ENCODE peak calls at places on chromosomes 3 and 15, in ten cellular contexts. L, D, F, W, J, C, E, R, N and X are unnamed samples.

GRCh38 chr3:32681811-32682210 is 3.2 kb upstream of the CNOT10 start:
- DNase-seq in W (no peak), N (no peak), J (no peak), C (no peak), L (no peak), E (no peak), F (peak), R (no peak), D (peak), X (no peak)

GRCh38 chr3:46903341-46904302 is 26.1 kb downstream of the PTH1R start:
- DNase-seq in J (no peak), L (peak), W (no peak), F (no peak), N (no peak), D (peak), C (peak), E (peak), R (no peak), X (no peak)

GRCh38 chr3:119240101-119240581 is 537 bp downstream of the B4GALT4 start:
- DNase-seq in L (no peak), F (peak), C (peak), N (no peak), E (no peak), R (no peak), D (peak), J (no peak), W (no peak), X (no peak)

GRCh38 chr15:38253448-38253847 is 812 bp downstream of the SPRED1 start:
- DNase-seq in J (peak), F (peak), D (peak), N (no peak), E (no peak), R (no peak), C (no peak), L (no peak), W (no peak), X (peak)

GRCh38 chr3:10526366-10526765 is 21.0 kb upstream of the ATP2B2 start:
- DNase-seq in J (no peak), F (no peak), C (no peak), E (no peak), N (peak), W (no peak), L (no peak), R (no peak), D (no peak), X (no peak)

GRCh38 chr15:66786708-66787471 is 84.9 kb downstream of the SMAD6 start:
- DNase-seq in C (no peak), N (no peak), E (no peak), J (no peak), L (peak), D (no peak), F (no peak), W (no peak), R (no peak), X (no peak)

GRCh38 chr3:38264307-38264706 is 1.3 kb upstream of the SLC22A13 start:
- DNase-seq in E (no peak), D (no peak), C (no peak), L (no peak), W (no peak), F (no peak), N (no peak), J (no peak), R (no peak), X (no peak)

GRCh38 chr3:126524429-126524988 is 554 bp downstream of the CHST13 start:
- DNase-seq in W (no peak), N (no peak), R (no peak), L (peak), J (no peak), F (no peak), D (no peak), E (peak), C (no peak), X (no peak)

GRCh38 chr3:16849240-16849639 is 35.5 kb upstream of the PLCL2 start:
- DNase-seq in E (peak), D (no peak), W (no peak), F (no peak), R (peak), N (peak), L (no peak), C (peak), J (peak), X (no peak)

DNA sequence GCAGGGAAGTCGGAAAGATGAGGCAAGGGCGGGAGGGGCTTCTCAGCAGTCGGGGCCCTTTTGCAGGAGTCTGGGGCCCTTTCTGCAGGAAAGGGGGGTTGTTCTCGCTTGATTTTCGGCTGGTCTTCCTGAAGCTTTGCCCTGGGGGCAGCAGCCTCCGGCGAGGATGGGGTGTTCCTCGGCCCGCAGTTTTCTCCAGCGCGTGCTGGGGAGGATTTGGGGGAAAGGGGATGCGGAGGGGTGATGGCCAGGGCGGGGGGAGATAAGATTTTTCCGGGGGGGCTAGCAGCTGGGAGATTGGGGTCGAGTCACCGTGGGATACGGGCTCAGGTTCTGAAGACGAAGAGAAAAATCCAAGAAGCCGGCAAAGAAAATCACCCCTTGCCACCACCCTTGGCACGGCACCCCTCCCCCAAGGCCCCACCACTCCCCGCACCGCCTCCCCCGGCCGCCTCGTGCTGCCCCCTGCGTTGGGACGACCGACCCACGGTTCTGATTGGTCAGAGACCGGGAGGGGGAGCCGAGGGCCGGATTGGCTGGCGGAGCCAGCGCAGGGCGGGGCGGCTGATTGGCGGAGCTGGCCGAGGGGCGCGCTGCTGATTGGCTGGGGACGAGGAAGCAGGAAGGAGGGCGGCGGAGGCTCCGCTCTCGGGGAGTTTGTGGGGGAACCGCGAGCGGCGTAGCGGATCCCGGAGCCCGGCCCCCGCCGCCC is at the start of gene BAHD1:
- DNase-seq in E (peak), L (peak), F (peak), C (peak), W (peak), N (peak), D (peak), R (peak), J (peak), X (peak)
- H3K4me3 ChIP-seq in E (peak), L (peak), F (peak), C (peak), W (peak), N (peak), D (peak), R (peak), J (peak), X (peak)

DNA sequence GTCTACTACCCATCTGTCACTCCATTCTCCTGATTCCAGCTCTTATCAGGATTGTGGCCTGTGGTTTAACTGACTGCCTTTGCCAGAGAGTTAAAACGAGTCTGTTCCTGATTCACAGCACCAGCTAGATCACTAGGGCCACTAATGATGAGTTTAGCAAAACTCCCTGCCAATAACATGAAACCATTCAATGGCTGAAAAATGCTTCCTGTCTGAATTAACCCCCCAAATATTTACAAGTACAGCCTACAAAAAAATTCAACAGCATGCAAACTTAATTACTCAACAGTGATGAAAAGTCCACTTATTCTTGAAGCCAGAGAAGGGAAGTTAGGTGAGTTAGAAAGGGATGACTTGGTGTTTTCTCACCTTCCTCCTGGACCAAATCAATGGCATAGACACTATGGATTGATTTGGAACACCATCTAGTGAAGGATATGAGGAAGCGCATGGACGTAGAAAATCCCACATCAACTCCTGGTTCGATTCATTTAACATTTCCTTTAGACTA is 141.4 kb downstream of the TGFBR2 start:
- DNase-seq in R (no peak), C (no peak), F (peak), D (peak), E (no peak), J (peak), W (no peak), N (no peak), L (no peak), X (no peak)
- TF ChIP-seq CTCF in R (no peak), C (peak), F (peak), D (peak), E (no peak), J (peak), W (no peak), N (peak), L (peak), X (peak)

GRCh38 chr15:39587291-39587909 is 6.5 kb downstream of the THBS1 start:
- DNase-seq in F (no peak), D (no peak), W (no peak), N (no peak), E (no peak), C (no peak), R (no peak), L (peak), J (peak), X (no peak)
- H3K4me3 ChIP-seq in F (no peak), D (no peak), W (no peak), N (no peak), E (no peak), C (no peak), R (no peak), L (peak), J (no peak), X (no peak)

DNA sequence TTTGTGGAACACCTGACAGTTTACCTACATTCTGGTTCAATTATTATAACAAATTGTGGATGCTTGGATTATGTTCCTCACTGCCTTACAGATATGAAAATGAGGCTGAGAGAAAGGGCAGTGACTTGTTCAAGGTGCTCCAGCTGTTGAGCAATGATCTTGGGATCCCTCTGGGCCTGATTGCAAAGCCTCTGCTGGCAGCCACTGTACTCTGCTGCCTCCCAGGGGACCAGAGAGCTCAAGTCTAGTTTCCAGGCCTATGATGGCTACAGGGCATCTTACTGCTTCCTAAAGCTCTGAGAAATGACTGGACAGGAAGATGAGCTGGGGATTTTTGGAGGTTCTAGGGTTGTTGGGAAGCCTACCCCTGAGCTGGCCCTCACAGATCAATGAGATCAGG is 2.3 kb upstream of the SHC4 start:
- DNase-seq in D (peak), J (peak), N (no peak), E (no peak), W (no peak), L (no peak), R (no peak), F (peak), C (no peak), X (no peak)
- TF ChIP-seq CTCF in D (peak), J (peak), N (no peak), E (no peak), W (no peak), L (no peak), R (peak), F (peak), C (no peak), X (peak)

GRCh38 chr3:122912772-122913538 is 114.6 kb downstream of the SEMA5B start:
- DNase-seq in W (no peak), L (no peak), E (no peak), N (no peak), D (no peak), R (no peak), J (no peak), C (no peak), F (no peak), X (no peak)
- H3K4me3 ChIP-seq in W (no peak), L (no peak), E (no peak), N (no peak), D (no peak), R (no peak), J (no peak), C (no peak), F (no peak), X (no peak)

GRCh38 chr3:2166552-2166951 is 67.9 kb downstream of the CNTN4 start:
- DNase-seq in N (no peak), L (no peak), E (no peak), F (peak), D (no peak), R (no peak), C (no peak), J (no peak), W (no peak), X (no peak)
- TF ChIP-seq CTCF in N (no peak), L (no peak), E (no peak), F (no peak), D (no peak), R (no peak), C (no peak), J (no peak), W (no peak), X (peak)

GRCh38 chr3:28574036-28574435 is 225.4 kb upstream of the AZI2 start:
- DNase-seq in F (no peak), C (no peak), N (no peak), L (no peak), D (no peak), J (no peak), W (no peak), E (no peak), R (no peak), X (no peak)

GRCh38 chr3:28575748-28576589 is 227.3 kb upstream of the AZI2 start:
- DNase-seq in D (no peak), J (no peak), N (peak), R (no peak), C (peak), W (no peak), L (peak), E (no peak), F (no peak), X (no peak)

GRCh38 chr3:28575100-28575747 is 226.6 kb upstream of the AZI2 start:
- DNase-seq in W (no peak), F (no peak), E (peak), D (no peak), J (peak), C (peak), N (peak), R (no peak), L (peak), X (no peak)

GRCh38 chr3:28577941-28578340 is 229.3 kb upstream of the AZI2 start:
- DNase-seq in C (no peak), J (no peak), E (no peak), L (no peak), F (no peak), W (no peak), D (no peak), N (no peak), R (no peak), X (no peak)

GRCh38 chr3:28576590-28577220 is 228.1 kb upstream of the AZI2 start:
- DNase-seq in R (no peak), L (no peak), D (no peak), N (no peak), J (no peak), C (no peak), F (no peak), E (no peak), W (no peak), X (no peak)
- H3K4me3 ChIP-seq in R (no peak), L (peak), D (peak), N (peak), J (peak), C (peak), F (peak), E (no peak), W (peak), X (peak)

GRCh38 chr3:43615133-43615532 is 6.7 kb downstream of the ANO10 start:
- DNase-seq in N (no peak), W (no peak), F (no peak), J (no peak), C (no peak), R (no peak), D (no peak), E (no peak), L (no peak), X (no peak)
- TF ChIP-seq CTCF in N (no peak), W (no peak), F (no peak), J (no peak), C (no peak), R (no peak), D (no peak), E (no peak), L (no peak), X (no peak)

GRCh38 chr3:69423756-69424155 is 37.9 kb upstream of the FRMD4B start:
- DNase-seq in L (no peak), W (no peak), D (no peak), N (no peak), R (no peak), F (no peak), C (no peak), E (no peak), J (peak), X (no peak)

GRCh38 chr3:69422751-69423150 is 36.9 kb upstream of the FRMD4B start:
- DNase-seq in R (no peak), F (no peak), W (no peak), E (no peak), L (no peak), D (peak), N (no peak), C (no peak), J (peak), X (no peak)

GRCh38 chr3:69417541-69418078 is 31.7 kb upstream of the FRMD4B start:
- DNase-seq in W (no peak), F (no peak), R (no peak), L (no peak), E (no peak), D (no peak), N (no peak), J (no peak), C (no peak), X (no peak)

GRCh38 chr3:69420781-69421520 is 35.1 kb upstream of the FRMD4B start:
- DNase-seq in W (no peak), F (no peak), L (no peak), E (no peak), C (peak), R (no peak), J (peak), D (no peak), N (no peak), X (no peak)

DNA sequence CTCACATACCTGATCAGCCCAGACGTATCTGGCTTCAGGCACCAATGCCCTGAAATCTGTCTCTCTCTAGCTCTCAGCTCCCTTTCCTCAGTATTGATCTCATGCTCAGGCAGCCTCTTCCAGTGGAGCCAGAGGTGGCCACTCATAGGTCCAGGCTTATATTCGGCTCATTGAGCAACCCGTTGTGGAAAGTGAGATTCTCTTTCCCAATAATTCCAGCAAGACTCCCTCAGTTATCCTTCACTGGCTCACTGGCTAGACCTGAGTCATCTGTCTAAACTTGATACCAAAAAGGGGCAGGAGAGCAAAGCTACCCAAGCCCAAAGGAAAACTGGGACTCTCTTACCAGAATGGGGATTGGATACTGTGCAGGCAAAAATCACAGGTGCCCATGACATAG is 33.4 kb upstream of the FRMD4B start:
- DNase-seq in C (no peak), L (no peak), R (no peak), J (no peak), D (no peak), W (no peak), F (no peak), N (no peak), E (no peak), X (no peak)
- H3K4me3 ChIP-seq in C (no peak), L (no peak), R (no peak), J (no peak), D (no peak), W (no peak), F (no peak), N (no peak), E (no peak), X (no peak)